ENCODE peak calls at places on chromosome 22, in seven cellular contexts. One of them, this sample, is unnamed.

GRCh38 chr22:17860220-17860965 is 86.1 kb upstream of the BID start:
- DNase-seq in cardiac muscle cell: no peak
- DNase-seq in cardiac fibroblast: no peak
- DNase-seq in endothelial cell: no peak
- DNase-seq in BJ: no peak
- DNase-seq in testis: no peak
- DNase-seq in suprapubic skin: no peak
- DNase-seq in this sample: no peak

GRCh38 chr22:18970948-18971315 is 34.8 kb upstream of the PRODH start:
- DNase-seq in cardiac muscle cell: no peak
- DNase-seq in cardiac fibroblast: no peak
- DNase-seq in endothelial cell: no peak
- DNase-seq in BJ: no peak
- DNase-seq in testis: no peak
- DNase-seq in suprapubic skin: no peak
- DNase-seq in this sample: peak

GRCh38 chr22:17578129-17578754 is 14.9 kb downstream of the SLC25A18 start:
- DNase-seq in cardiac muscle cell: peak
- DNase-seq in cardiac fibroblast: peak
- DNase-seq in endothelial cell: no peak
- DNase-seq in BJ: no peak
- DNase-seq in testis: peak
- DNase-seq in suprapubic skin: no peak
- DNase-seq in this sample: no peak

GRCh38 chr22:45608763-45609180 is 62.9 kb upstream of the ATXN10 start:
- DNase-seq in cardiac muscle cell: peak
- DNase-seq in cardiac fibroblast: peak
- DNase-seq in endothelial cell: no peak
- DNase-seq in BJ: no peak
- DNase-seq in testis: no peak
- DNase-seq in suprapubic skin: no peak
- DNase-seq in this sample: no peak

GRCh38 chr22:27314276-27314807 is 487.2 kb downstream of the MN1 start:
- DNase-seq in cardiac muscle cell: no peak
- DNase-seq in cardiac fibroblast: no peak
- DNase-seq in endothelial cell: no peak
- DNase-seq in BJ: no peak
- DNase-seq in testis: no peak
- DNase-seq in suprapubic skin: no peak
- DNase-seq in this sample: no peak

GRCh38 chr22:19597399-19597735 is 73.2 kb upstream of the CLDN5 start:
- DNase-seq in cardiac muscle cell: no peak
- DNase-seq in cardiac fibroblast: no peak
- DNase-seq in endothelial cell: no peak
- DNase-seq in BJ: no peak
- DNase-seq in testis: no peak
- DNase-seq in suprapubic skin: no peak
- DNase-seq in this sample: no peak

GRCh38 chr22:17665248-17665647 is 26.7 kb downstream of the BCL2L13 start:
- DNase-seq in cardiac muscle cell: no peak
- DNase-seq in cardiac fibroblast: no peak
- DNase-seq in endothelial cell: no peak
- DNase-seq in BJ: no peak
- DNase-seq in testis: no peak
- DNase-seq in suprapubic skin: no peak
- DNase-seq in this sample: no peak

GRCh38 chr22:24947383-24947782 is 889 bp upstream of the LHFPL7 start:
- DNase-seq in cardiac muscle cell: no peak
- DNase-seq in cardiac fibroblast: no peak
- DNase-seq in endothelial cell: no peak
- DNase-seq in BJ: no peak
- DNase-seq in testis: no peak
- DNase-seq in suprapubic skin: no peak
- DNase-seq in this sample: no peak

GRCh38 chr22:27416553-27417427 is 384.8 kb downstream of the MN1 start:
- DNase-seq in cardiac muscle cell: peak
- DNase-seq in cardiac fibroblast: peak
- DNase-seq in endothelial cell: no peak
- DNase-seq in BJ: peak
- DNase-seq in testis: no peak
- DNase-seq in suprapubic skin: no peak
- DNase-seq in this sample: no peak

GRCh38 chr22:43277091-43277490 is 66.1 kb downstream of the SCUBE1 start:
- DNase-seq in cardiac muscle cell: no peak
- DNase-seq in cardiac fibroblast: no peak
- DNase-seq in endothelial cell: no peak
- DNase-seq in BJ: no peak
- DNase-seq in testis: no peak
- DNase-seq in suprapubic skin: no peak
- DNase-seq in this sample: no peak

GRCh38 chr22:45763236-45763624 is 91.6 kb downstream of the ATXN10 start:
- DNase-seq in cardiac muscle cell: no peak
- DNase-seq in cardiac fibroblast: no peak
- DNase-seq in endothelial cell: no peak
- DNase-seq in BJ: no peak
- DNase-seq in testis: peak
- DNase-seq in suprapubic skin: no peak
- DNase-seq in this sample: no peak

GRCh38 chr22:44936201-44936600 is 73.6 kb downstream of the PHF21B start:
- DNase-seq in cardiac muscle cell: no peak
- DNase-seq in cardiac fibroblast: no peak
- DNase-seq in endothelial cell: no peak
- DNase-seq in BJ: no peak
- DNase-seq in testis: no peak
- DNase-seq in suprapubic skin: no peak
- DNase-seq in this sample: no peak

GRCh38 chr22:20970939-20971657 is 4.0 kb downstream of the AIFM3 start:
- DNase-seq in cardiac muscle cell: no peak
- DNase-seq in cardiac fibroblast: no peak
- DNase-seq in endothelial cell: no peak
- DNase-seq in BJ: no peak
- DNase-seq in testis: no peak
- DNase-seq in suprapubic skin: no peak
- DNase-seq in this sample: no peak

GRCh38 chr22:25741692-25742626 is at the start of gene MYO18B:
- DNase-seq in cardiac muscle cell: peak
- DNase-seq in cardiac fibroblast: no peak
- DNase-seq in endothelial cell: no peak
- DNase-seq in BJ: no peak
- DNase-seq in testis: peak
- DNase-seq in suprapubic skin: no peak
- DNase-seq in this sample: no peak

GRCh38 chr22:10778296-10778814 is 4749.6 kb upstream of the OR11H1 start:
- DNase-seq in cardiac muscle cell: no peak
- DNase-seq in cardiac fibroblast: no peak
- DNase-seq in endothelial cell: no peak
- DNase-seq in BJ: no peak
- DNase-seq in testis: peak
- DNase-seq in suprapubic skin: no peak
- DNase-seq in this sample: no peak

GRCh38 chr22:47567741-47568140 is 805.3 kb downstream of the TBC1D22A start:
- DNase-seq in cardiac muscle cell: no peak
- DNase-seq in cardiac fibroblast: no peak
- DNase-seq in endothelial cell: no peak
- DNase-seq in BJ: no peak
- DNase-seq in testis: no peak
- DNase-seq in suprapubic skin: peak
- DNase-seq in this sample: no peak

GRCh38 chr22:32644252-32645100 is 157.0 kb upstream of the TIMP3 start:
- DNase-seq in cardiac muscle cell: peak
- DNase-seq in cardiac fibroblast: peak
- DNase-seq in endothelial cell: peak
- DNase-seq in BJ: no peak
- DNase-seq in testis: no peak
- DNase-seq in suprapubic skin: peak
- DNase-seq in this sample: no peak

DNA sequence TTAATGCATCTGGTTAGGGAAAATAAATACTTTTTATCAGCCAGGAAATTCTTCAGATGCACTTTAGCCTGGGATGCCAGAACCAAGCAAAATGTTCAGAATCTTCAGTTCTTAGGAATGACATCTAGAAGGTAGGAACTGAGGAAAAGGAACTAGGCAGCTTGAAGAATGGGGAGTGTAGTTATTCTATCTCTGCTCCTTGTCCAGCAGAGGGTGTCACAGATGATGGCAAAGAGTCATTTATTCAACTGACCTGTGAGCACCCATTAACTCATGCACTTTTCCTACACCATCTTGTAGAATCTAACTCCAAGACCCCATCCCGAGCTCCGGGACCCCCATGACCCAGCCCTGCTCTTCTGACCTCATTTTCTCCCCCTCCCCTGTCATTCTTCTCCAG is 122.1 kb upstream of the ISX start:
- DNase-seq in cardiac muscle cell: no peak
- DNase-seq in cardiac fibroblast: no peak
- DNase-seq in endothelial cell: no peak
- DNase-seq in BJ: no peak
- DNase-seq in testis: no peak
- DNase-seq in suprapubic skin: no peak
- DNase-seq in this sample: no peak
- TF ChIP-seq CTCF in cardiac muscle cell: no peak
- TF ChIP-seq CTCF in cardiac fibroblast: no peak
- TF ChIP-seq CTCF in endothelial cell: no peak
- TF ChIP-seq CTCF in BJ: no peak
- TF ChIP-seq CTCF in testis: no peak
- TF ChIP-seq CTCF in suprapubic skin: no peak
- TF ChIP-seq CTCF in this sample: no peak

DNA sequence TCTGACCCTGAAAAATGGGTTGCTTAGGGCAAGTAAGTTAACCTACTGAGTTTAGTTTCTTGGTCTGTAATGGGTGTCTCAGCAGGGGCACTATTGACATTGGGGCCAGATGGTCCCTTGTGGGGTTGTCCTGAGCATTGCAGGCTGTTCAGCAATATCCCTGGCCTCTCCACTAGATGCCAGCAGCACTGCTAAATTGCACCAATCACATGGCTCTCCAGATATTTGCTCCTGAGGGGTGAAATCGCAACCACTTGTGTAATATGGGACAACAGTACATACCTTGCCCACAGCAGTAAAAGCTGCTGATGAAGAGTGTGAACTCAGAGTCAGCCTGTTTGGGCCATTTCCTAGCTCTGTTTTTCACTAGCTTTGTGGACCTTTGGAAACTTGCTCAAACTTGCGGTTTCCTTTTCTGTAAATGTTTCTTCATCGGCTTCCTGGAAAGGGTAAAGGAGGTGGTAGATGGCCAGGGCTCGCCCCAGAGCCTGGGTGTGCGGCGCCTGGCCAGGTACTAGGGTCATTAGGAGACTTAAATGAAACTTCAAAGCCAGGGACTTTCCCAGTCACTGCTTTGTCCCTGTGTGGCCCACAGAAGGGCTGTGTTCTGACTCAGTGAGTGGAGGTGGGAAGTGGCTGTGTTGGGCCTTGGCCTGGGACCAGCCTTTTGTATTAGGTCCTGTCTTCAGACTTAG is 13.0 kb downstream of the NCF4 start:
- DNase-seq in cardiac muscle cell: peak
- DNase-seq in cardiac fibroblast: peak
- DNase-seq in endothelial cell: peak
- DNase-seq in BJ: peak
- DNase-seq in testis: peak
- DNase-seq in suprapubic skin: no peak
- DNase-seq in this sample: peak
- TF ChIP-seq CTCF in cardiac muscle cell: peak
- TF ChIP-seq CTCF in cardiac fibroblast: peak
- TF ChIP-seq CTCF in endothelial cell: no peak
- TF ChIP-seq CTCF in BJ: peak
- TF ChIP-seq CTCF in testis: peak
- TF ChIP-seq CTCF in suprapubic skin: peak
- TF ChIP-seq CTCF in this sample: no peak

GRCh38 chr22:48663297-48663696 is 1164.4 kb downstream of the BRD1 start:
- DNase-seq in cardiac muscle cell: no peak
- DNase-seq in cardiac fibroblast: peak
- DNase-seq in endothelial cell: no peak
- DNase-seq in BJ: no peak
- DNase-seq in testis: no peak
- DNase-seq in suprapubic skin: no peak
- DNase-seq in this sample: no peak
- TF ChIP-seq CTCF in cardiac muscle cell: peak
- TF ChIP-seq CTCF in cardiac fibroblast: peak
- TF ChIP-seq CTCF in endothelial cell: peak
- TF ChIP-seq CTCF in BJ: peak
- TF ChIP-seq CTCF in testis: peak
- TF ChIP-seq CTCF in suprapubic skin: no peak
- TF ChIP-seq CTCF in this sample: peak

GRCh38 chr22:22746061-22746962 is 101.9 kb downstream of the GGTLC2 start:
- DNase-seq in cardiac muscle cell: no peak
- DNase-seq in cardiac fibroblast: no peak
- DNase-seq in endothelial cell: no peak
- DNase-seq in BJ: no peak
- DNase-seq in testis: no peak
- DNase-seq in suprapubic skin: no peak
- DNase-seq in this sample: no peak

GRCh38 chr22:22743128-22743760 is 98.8 kb downstream of the GGTLC2 start:
- DNase-seq in cardiac muscle cell: no peak
- DNase-seq in cardiac fibroblast: no peak
- DNase-seq in endothelial cell: no peak
- DNase-seq in BJ: no peak
- DNase-seq in testis: no peak
- DNase-seq in suprapubic skin: no peak
- DNase-seq in this sample: no peak

GRCh38 chr22:22746963-22747933 is 102.8 kb downstream of the GGTLC2 start:
- DNase-seq in cardiac muscle cell: no peak
- DNase-seq in cardiac fibroblast: no peak
- DNase-seq in endothelial cell: no peak
- DNase-seq in BJ: no peak
- DNase-seq in testis: no peak
- DNase-seq in suprapubic skin: no peak
- DNase-seq in this sample: no peak

GRCh38 chr22:22744412-22745224 is 100.2 kb downstream of the GGTLC2 start:
- DNase-seq in cardiac muscle cell: no peak
- DNase-seq in cardiac fibroblast: peak
- DNase-seq in endothelial cell: no peak
- DNase-seq in BJ: no peak
- DNase-seq in testis: no peak
- DNase-seq in suprapubic skin: no peak
- DNase-seq in this sample: no peak

DNA sequence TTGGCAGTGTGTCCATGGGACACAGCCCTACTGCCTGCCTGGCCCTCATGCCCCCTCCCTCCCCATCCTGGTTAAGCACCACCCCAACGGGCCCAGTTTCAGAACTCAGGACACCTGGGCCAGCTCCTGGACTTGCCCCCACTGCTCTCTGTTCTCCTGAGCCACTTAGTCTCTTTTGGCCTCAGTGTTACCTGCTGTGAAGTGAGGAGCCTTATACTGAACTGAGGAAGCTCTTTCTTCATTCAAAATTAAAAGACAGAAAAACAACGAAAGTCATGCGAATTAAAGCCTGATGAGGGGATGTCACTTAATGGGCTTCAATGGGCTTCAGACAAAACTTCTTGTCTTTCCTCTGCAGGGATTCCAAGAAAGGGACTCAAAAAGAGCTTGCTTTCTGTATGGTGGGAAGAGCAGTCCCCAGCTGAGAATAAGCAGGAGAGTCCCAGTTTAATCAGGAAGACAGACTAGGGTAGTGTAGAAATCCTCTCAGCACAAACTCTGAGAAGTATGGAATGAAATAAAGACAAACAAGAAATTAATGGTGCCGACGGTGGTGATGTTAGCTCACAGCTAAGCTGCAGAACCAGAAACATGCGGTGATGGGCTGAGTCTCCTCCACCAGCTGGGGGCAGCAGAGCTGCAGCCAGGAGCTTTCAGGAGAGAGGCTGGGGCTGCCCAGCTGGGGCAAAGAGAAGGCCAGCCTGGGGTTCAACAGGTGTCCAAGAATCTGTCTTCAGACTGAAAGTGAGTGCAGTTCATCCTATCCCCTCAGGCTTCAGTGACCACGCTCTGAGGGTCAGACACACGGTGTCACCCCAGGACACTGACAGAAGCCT is 101.0 kb downstream of the GGTLC2 start:
- DNase-seq in cardiac muscle cell: peak
- DNase-seq in cardiac fibroblast: peak
- DNase-seq in endothelial cell: peak
- DNase-seq in BJ: no peak
- DNase-seq in testis: peak
- DNase-seq in suprapubic skin: no peak
- DNase-seq in this sample: peak
- TF ChIP-seq CTCF in cardiac muscle cell: peak
- TF ChIP-seq CTCF in cardiac fibroblast: peak
- TF ChIP-seq CTCF in endothelial cell: peak
- TF ChIP-seq CTCF in BJ: peak
- TF ChIP-seq CTCF in testis: peak
- TF ChIP-seq CTCF in suprapubic skin: peak
- TF ChIP-seq CTCF in this sample: peak